ENCODE peak calls at places on chromosomes 5 and 9, in eight cellular contexts. D is HFFc6, L is mucosa of descending colon, R is endothelial cell, V is hepatocyte, I is neural crest cell, E is dorsolateral prefrontal cortex, J is HL-60. G is an unnamed sample.

GRCh38 chr5:174423538-174423937 is 300.8 kb upstream of the MSX2 start:
- DNase-seq in D (no peak), L (no peak), R (no peak), V (no peak), I (no peak), E (no peak), J (no peak), G (peak)

GRCh38 chr9:105142406-105143092 is 101.9 kb upstream of the SLC44A1 start:
- DNase-seq in D (no peak), L (no peak), R (no peak), V (no peak), I (no peak), E (no peak), J (no peak), G (no peak)

GRCh38 chr5:73030995-73031394 is 75.2 kb downstream of the FCHO2 start:
- DNase-seq in D (peak), L (no peak), R (no peak), V (peak), I (no peak), E (no peak), J (no peak), G (no peak)

GRCh38 chr5:54709096-54709495 is 191.5 kb downstream of the SNX18 start:
- DNase-seq in D (no peak), L (no peak), R (no peak), V (no peak), I (no peak), E (no peak), J (no peak), G (no peak)

GRCh38 chr9:112917027-112917986 is 26.6 kb upstream of the SLC46A2 start:
- DNase-seq in D (no peak), L (no peak), R (no peak), V (peak), I (no peak), E (no peak), J (no peak), G (no peak)

GRCh38 chr5:112475747-112476435 is 56.8 kb upstream of the EPB41L4A start:
- DNase-seq in D (no peak), L (no peak), R (no peak), V (no peak), I (no peak), E (no peak), J (no peak), G (no peak)

GRCh38 chr5:169243651-169244422 is 57.1 kb downstream of the SLIT3 start:
- DNase-seq in D (no peak), L (no peak), R (no peak), V (no peak), I (no peak), E (peak), J (no peak), G (no peak)

GRCh38 chr9:98908897-98909634 is 34.6 kb upstream of the COL15A1 start:
- DNase-seq in D (peak), L (no peak), R (no peak), V (no peak), I (no peak), E (no peak), J (no peak), G (no peak)

GRCh38 chr5:3845249-3845648 is 249.6 kb downstream of the IRX1 start:
- DNase-seq in D (no peak), L (no peak), R (no peak), V (no peak), I (no peak), E (no peak), J (no peak), G (no peak)

GRCh38 chr5:172661536-172661935 is 20.5 kb downstream of the NEURL1B start:
- DNase-seq in D (no peak), L (no peak), R (peak), V (no peak), I (no peak), E (no peak), J (no peak), G (no peak)

GRCh38 chr9:129869585-129870501 is 34.6 kb downstream of the USP20 start:
- DNase-seq in D (no peak), L (no peak), R (no peak), V (no peak), I (no peak), E (no peak), J (no peak), G (no peak)

GRCh38 chr9:18173923-18174322 is 300.0 kb upstream of the ADAMTSL1 start:
- DNase-seq in D (no peak), L (no peak), R (no peak), V (no peak), I (no peak), E (no peak), J (no peak), G (no peak)

GRCh38 chr5:52709171-52709925 is 78.4 kb upstream of the ITGA1 start:
- DNase-seq in D (peak), L (no peak), R (peak), V (no peak), I (no peak), E (no peak), J (no peak), G (no peak)

GRCh38 chr5:115583474-115583873 is 18.8 kb downstream of the TICAM2 start:
- DNase-seq in D (peak), L (no peak), R (no peak), V (no peak), I (no peak), E (no peak), J (no peak), G (no peak)

GRCh38 chr5:127176769-127177168 is 103.5 kb upstream of the C5orf63 start:
- DNase-seq in D (no peak), L (no peak), R (no peak), V (no peak), I (no peak), E (no peak), J (no peak), G (no peak)

GRCh38 chr9:97430316-97430715 is 18.4 kb downstream of the TDRD7 start:
- DNase-seq in D (no peak), L (no peak), R (no peak), V (peak), I (no peak), E (no peak), J (no peak), G (no peak)

GRCh38 chr5:119340597-119341218 is 15.1 kb upstream of the TNFAIP8 start:
- DNase-seq in D (no peak), L (peak), R (no peak), V (no peak), I (no peak), E (no peak), J (no peak), G (no peak)

GRCh38 chr5:107985144-107985543 is 314.4 kb upstream of the EFNA5 start:
- DNase-seq in D (no peak), L (no peak), R (no peak), V (peak), I (no peak), E (no peak), J (no peak), G (no peak)

GRCh38 chr9:21803674-21804048 is 1.2 kb downstream of the MTAP start:
- DNase-seq in D (no peak), L (no peak), R (no peak), V (no peak), I (no peak), E (no peak), J (no peak), G (no peak)

GRCh38 chr9:137461663-137462395 is 2.7 kb upstream of the NSMF start:
- DNase-seq in D (peak), L (peak), R (no peak), V (peak), I (peak), E (no peak), J (peak), G (peak)

GRCh38 chr9:113708821-113709713 is 167.0 kb upstream of the ZNF618 start:
- DNase-seq in D (no peak), L (no peak), R (no peak), V (no peak), I (no peak), E (no peak), J (no peak), G (no peak)

GRCh38 chr5:159704160-159704559 is 212.1 kb upstream of the ADRA1B start:
- DNase-seq in D (no peak), L (no peak), R (no peak), V (no peak), I (no peak), E (no peak), J (no peak), G (no peak)

GRCh38 chr5:172374783-172375182 is 79.5 kb downstream of the SH3PXD2B start:
- DNase-seq in D (no peak), L (no peak), R (no peak), V (no peak), I (no peak), E (no peak), J (no peak), G (no peak)

GRCh38 chr9:92377904-92378303 is 26.5 kb downstream of the OGN start:
- DNase-seq in D (no peak), L (no peak), R (no peak), V (no peak), I (no peak), E (no peak), J (no peak), G (no peak)

GRCh38 chr5:17118631-17119030 is 98.8 kb upstream of the BASP1 start:
- DNase-seq in D (peak), L (peak), R (peak), V (peak), I (no peak), E (peak), J (peak), G (no peak)

GRCh38 chr9:134967547-134967930 is 49.8 kb upstream of the FCN1 start:
- DNase-seq in D (no peak), L (no peak), R (no peak), V (no peak), I (no peak), E (peak), J (no peak), G (peak)

GRCh38 chr9:85914108-85914507 is 26.8 kb upstream of the NAA35 start:
- DNase-seq in D (no peak), L (no peak), R (no peak), V (no peak), I (no peak), E (no peak), J (no peak), G (no peak)

GRCh38 chr5:173290477-173291131 is 37.6 kb downstream of the STC2 start:
- DNase-seq in D (no peak), L (no peak), R (no peak), V (peak), I (peak), E (no peak), J (no peak), G (no peak)

GRCh38 chr9:86909388-86909787 is 37.9 kb downstream of the GAS1 start:
- DNase-seq in D (no peak), L (no peak), R (no peak), V (no peak), I (no peak), E (no peak), J (no peak), G (no peak)

GRCh38 chr5:142065273-142065672 is 43.3 kb upstream of the NDFIP1 start:
- DNase-seq in D (peak), L (no peak), R (peak), V (peak), I (peak), E (peak), J (no peak), G (peak)

GRCh38 chr5:39394946-39395345 is 29.8 kb downstream of the DAB2 start:
- DNase-seq in D (peak), L (no peak), R (no peak), V (no peak), I (no peak), E (no peak), J (no peak), G (no peak)

GRCh38 chr5:15013654-15014463 is 142.3 kb upstream of the ANKH start:
- DNase-seq in D (peak), L (no peak), R (peak), V (peak), I (peak), E (no peak), J (peak), G (no peak)

GRCh38 chr5:52948418-52949076 is 40.6 kb upstream of the ITGA2 start:
- DNase-seq in D (peak), L (no peak), R (peak), V (peak), I (peak), E (peak), J (peak), G (peak)

GRCh38 chr9:63859475-63860215 is 1425.4 kb downstream of the FOXD4L5 start:
- DNase-seq in D (peak), L (no peak), R (no peak), V (no peak), I (no peak), E (no peak), J (no peak), G (no peak)

GRCh38 chr9:134179918-134180785 is 15.8 kb upstream of the RNU6ATAC start:
- DNase-seq in D (no peak), L (peak), R (no peak), V (no peak), I (no peak), E (no peak), J (no peak), G (peak)

GRCh38 chr9:36985769-36986547 is 48.1 kb downstream of the PAX5 start:
- DNase-seq in D (no peak), L (no peak), R (peak), V (no peak), I (peak), E (no peak), J (no peak), G (peak)

GRCh38 chr9:89564257-89564878 is 40.4 kb upstream of the GADD45G start:
- DNase-seq in D (no peak), L (no peak), R (peak), V (peak), I (no peak), E (no peak), J (no peak), G (peak)
- TF ChIP-seq CTCF in D (no peak), L (no peak), R (no peak), V (no peak), I (peak), E (no peak), J (peak), G (no peak)

GRCh38 chr9:122265265-122265900 is 701 bp downstream of the MRRF start:
- DNase-seq in D (peak), L (no peak), R (no peak), V (peak), I (no peak), E (no peak), J (peak), G (no peak)
- TF ChIP-seq CTCF in D (peak), L (no peak), R (no peak), V (no peak), I (no peak), E (no peak), J (no peak), G (no peak)

GRCh38 chr5:125668904-125669303 is 754.3 kb upstream of the GRAMD2B start:
- DNase-seq in D (no peak), L (no peak), R (no peak), V (peak), I (no peak), E (no peak), J (no peak), G (no peak)

DNA sequence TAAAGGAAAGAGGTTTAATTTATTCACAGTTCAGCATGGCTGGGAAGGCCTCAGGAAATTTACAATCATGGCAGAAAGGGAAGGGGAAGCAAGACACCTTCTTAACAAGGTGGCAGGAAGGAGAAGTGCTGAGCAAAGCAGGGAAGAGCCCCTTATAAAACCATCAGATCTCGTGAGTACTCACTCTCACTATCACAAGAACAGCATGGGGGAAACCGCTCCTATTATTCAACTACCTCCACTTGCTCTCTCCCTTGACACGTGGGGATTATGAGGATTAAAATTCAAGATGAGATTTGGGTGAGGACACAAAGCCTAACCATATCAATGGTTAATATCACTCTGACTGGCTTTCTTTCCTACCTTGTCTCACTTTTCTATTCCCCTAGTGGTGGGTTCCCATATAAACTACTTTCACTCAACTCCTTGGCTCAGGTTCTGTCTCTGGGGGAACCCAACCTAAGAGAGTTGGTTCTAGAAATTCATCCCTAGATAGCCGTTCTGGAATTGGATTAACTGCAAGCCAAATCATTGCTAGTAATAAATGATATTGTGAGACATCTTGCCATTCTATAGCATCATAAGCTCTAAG is 749.8 kb upstream of the GRAMD2B start:
- DNase-seq in D (no peak), L (no peak), R (no peak), V (no peak), I (no peak), E (no peak), J (no peak), G (no peak)
- TF ChIP-seq CTCF in D (no peak), L (no peak), R (no peak), V (no peak), I (peak), E (no peak), J (no peak), G (peak)

DNA sequence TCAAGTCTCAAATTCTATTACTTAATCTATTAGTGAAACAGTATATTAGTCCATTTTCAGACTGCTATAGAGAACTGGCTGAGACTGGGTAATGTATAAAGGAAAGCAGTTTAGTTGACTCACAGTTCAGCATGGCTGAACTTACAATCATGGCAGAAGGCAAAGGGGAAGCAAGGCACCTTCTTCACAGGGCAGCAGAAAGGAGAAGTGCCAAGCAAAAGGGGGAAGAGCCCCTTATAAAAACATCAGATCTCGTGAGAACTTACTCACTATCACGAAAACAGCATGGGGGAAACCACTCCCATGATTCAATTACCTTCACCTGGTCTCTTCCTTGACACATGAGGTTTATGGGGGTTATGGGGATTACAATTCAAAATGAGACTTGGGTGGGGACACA is 67.9 kb upstream of the CHSY3 start:
- DNase-seq in D (no peak), L (no peak), R (no peak), V (no peak), I (no peak), E (no peak), J (no peak), G (no peak)
- TF ChIP-seq CTCF in D (no peak), L (no peak), R (no peak), V (no peak), I (no peak), E (no peak), J (no peak), G (no peak)